ENCODE peak calls at places on chromosomes 3 and 15, in eight cellular contexts. D is small intestine, U is osteoblast, G is GM23338, W is caudate nucleus, B is keratinocyte, E is pancreas, T is dorsolateral prefrontal cortex. R is an unnamed sample.

GRCh38 chr15:55407631-55407948 is 569 bp downstream of the CCPG1 start:
- DNase-seq in U (peak), D (peak), W (no peak), E (no peak), G (no peak), T (no peak), B (no peak), R (no peak)

GRCh38 chr15:57557810-57558209 is 33.9 kb upstream of the MYZAP start:
- DNase-seq in G (no peak), E (no peak), U (no peak), D (no peak), B (no peak), W (no peak), T (no peak), R (no peak)

GRCh38 chr3:99418709-99419108 is 219.7 kb upstream of the COL8A1 start:
- DNase-seq in T (no peak), W (no peak), G (no peak), D (no peak), B (no peak), E (no peak), U (no peak), R (no peak)

GRCh38 chr15:88982304-88982945 is 69.2 kb upstream of the MFGE8 start:
- DNase-seq in G (no peak), D (no peak), T (no peak), W (no peak), U (peak), E (peak), B (no peak), R (no peak)

GRCh38 chr3:32283304-32283703 is 44.8 kb downstream of the CMTM8 start:
- DNase-seq in G (peak), B (no peak), W (no peak), E (no peak), U (no peak), T (no peak), D (no peak), R (no peak)

GRCh38 chr3:163891771-163892170 is 1186.5 kb downstream of the SI start:
- DNase-seq in U (no peak), D (no peak), G (peak), B (no peak), E (no peak), T (no peak), W (no peak), R (no peak)

GRCh38 chr3:42747581-42747980 is 25.5 kb downstream of the CCDC13 start:
- DNase-seq in T (no peak), E (no peak), G (no peak), W (no peak), D (no peak), B (no peak), U (no peak), R (no peak)

GRCh38 chr3:63390831-63391230 is 112.7 kb downstream of the SYNPR start:
- DNase-seq in G (no peak), T (no peak), W (no peak), B (no peak), U (no peak), E (no peak), D (no peak), R (no peak)

GRCh38 chr3:189144645-189145044 is 27.1 kb upstream of the TPRG1 start:
- DNase-seq in U (no peak), G (no peak), W (no peak), D (peak), E (no peak), T (no peak), B (no peak), R (peak)

GRCh38 chr15:36925671-36926421 is 174.5 kb downstream of the MEIS2 start:
- DNase-seq in W (no peak), G (no peak), D (no peak), B (no peak), T (no peak), U (no peak), E (no peak), R (no peak)

GRCh38 chr3:171459130-171459941 is 869 bp downstream of the TNIK start:
- DNase-seq in D (peak), U (no peak), B (no peak), T (peak), G (peak), E (peak), W (no peak), R (no peak)

GRCh38 chr15:68385671-68386586 is 46.0 kb downstream of the ITGA11 start:
- DNase-seq in D (no peak), T (no peak), B (no peak), G (no peak), W (no peak), E (no peak), U (no peak), R (no peak)

GRCh38 chr3:54801977-54802376 is 125.9 kb downstream of the LRTM1 start:
- DNase-seq in T (no peak), G (no peak), U (no peak), W (no peak), B (no peak), E (no peak), D (peak), R (no peak)

GRCh38 chr3:81451611-81452010 is 309.8 kb downstream of the GBE1 start:
- DNase-seq in T (no peak), D (no peak), E (no peak), U (peak), G (peak), W (no peak), B (no peak), R (no peak)

GRCh38 chr3:193903976-193904375 is 232.0 kb upstream of the HES1 start:
- DNase-seq in W (no peak), T (no peak), U (no peak), D (no peak), B (no peak), G (no peak), E (no peak), R (no peak)

GRCh38 chr3:46660543-46661523 is 32.6 kb downstream of the ALS2CL start:
- DNase-seq in T (no peak), B (no peak), D (no peak), E (no peak), W (no peak), G (no peak), U (peak), R (no peak)

GRCh38 chr15:62619526-62619925 is 423.0 kb upstream of the TPM1 start:
- DNase-seq in B (no peak), W (no peak), E (no peak), G (no peak), D (no peak), U (peak), T (no peak), R (no peak)

GRCh38 chr15:57340673-57341259 is 35.5 kb upstream of the CGNL1 start:
- DNase-seq in W (no peak), B (peak), U (no peak), G (peak), D (peak), T (no peak), E (peak), R (peak)

GRCh38 chr3:17384567-17385296 is 357.7 kb downstream of the TBC1D5 start:
- DNase-seq in W (no peak), E (no peak), B (no peak), T (no peak), D (no peak), G (no peak), U (no peak), R (no peak)

GRCh38 chr3:149468504-149469212 is 5.8 kb upstream of the TM4SF4 start:
- DNase-seq in U (no peak), T (no peak), G (no peak), W (no peak), E (peak), B (no peak), D (peak), R (no peak)

GRCh38 chr3:46934508-46935167 is 41.9 kb downstream of the CCDC12 start:
- DNase-seq in G (no peak), B (peak), T (peak), U (peak), W (no peak), D (no peak), E (peak), R (peak)

GRCh38 chr3:129727707-129728106 is 121.2 kb upstream of the PLXND1 start:
- DNase-seq in W (no peak), D (no peak), T (no peak), G (no peak), E (no peak), U (no peak), B (no peak), R (no peak)

GRCh38 chr15:40754883-40755815 is at the start of gene RMDN3:
- DNase-seq in U (peak), G (peak), E (peak), D (peak), T (peak), B (no peak), W (no peak), R (peak)

GRCh38 chr3:149702691-149703426 is 45.0 kb upstream of the WWTR1 start:
- DNase-seq in G (no peak), T (no peak), B (peak), W (no peak), E (no peak), D (no peak), U (peak), R (no peak)

GRCh38 chr3:187296915-187297314 is 5.4 kb upstream of the MASP1 start:
- DNase-seq in W (no peak), U (no peak), B (no peak), G (no peak), T (no peak), E (no peak), D (no peak), R (no peak)

GRCh38 chr3:131387796-131388195 is 6.2 kb downstream of the NUDT16 start:
- DNase-seq in D (no peak), E (no peak), T (no peak), B (no peak), G (no peak), U (no peak), W (no peak), R (no peak)

GRCh38 chr3:20401253-20401652 is 215.2 kb upstream of the SGO1 start:
- DNase-seq in W (no peak), D (no peak), G (no peak), T (no peak), U (no peak), B (no peak), E (no peak), R (no peak)

GRCh38 chr15:75063338-75063737 is 39.9 kb downstream of the PPCDC start:
- DNase-seq in E (peak), D (no peak), B (no peak), T (no peak), W (no peak), G (no peak), U (peak), R (no peak)

GRCh38 chr3:43865376-43865775 is 174.6 kb downstream of the ABHD5 start:
- DNase-seq in E (no peak), U (peak), D (no peak), G (no peak), T (no peak), W (no peak), B (no peak), R (no peak)

GRCh38 chr3:10468611-10469354 is 36.6 kb downstream of the ATP2B2 start:
- DNase-seq in U (no peak), B (no peak), E (no peak), D (no peak), W (no peak), G (no peak), T (no peak), R (no peak)

GRCh38 chr15:32818758-32819405 is 101.1 kb downstream of the GREM1 start:
- DNase-seq in E (no peak), G (no peak), T (no peak), U (peak), W (no peak), B (no peak), D (no peak), R (no peak)

GRCh38 chr15:42152196-42152920 is 4.1 kb downstream of the PLA2G4F start:
- DNase-seq in G (no peak), B (no peak), D (no peak), T (peak), W (no peak), E (no peak), U (peak), R (peak)

GRCh38 chr15:56428821-56429458 is 36.0 kb downstream of the MNS1 start:
- DNase-seq in U (peak), W (no peak), G (peak), T (no peak), E (no peak), D (peak), B (no peak), R (no peak)

GRCh38 chr3:174775603-174776002 is 83.5 kb upstream of the NAALADL2 start:
- DNase-seq in B (no peak), W (no peak), G (no peak), D (no peak), T (no peak), E (no peak), U (no peak), R (no peak)

DNA sequence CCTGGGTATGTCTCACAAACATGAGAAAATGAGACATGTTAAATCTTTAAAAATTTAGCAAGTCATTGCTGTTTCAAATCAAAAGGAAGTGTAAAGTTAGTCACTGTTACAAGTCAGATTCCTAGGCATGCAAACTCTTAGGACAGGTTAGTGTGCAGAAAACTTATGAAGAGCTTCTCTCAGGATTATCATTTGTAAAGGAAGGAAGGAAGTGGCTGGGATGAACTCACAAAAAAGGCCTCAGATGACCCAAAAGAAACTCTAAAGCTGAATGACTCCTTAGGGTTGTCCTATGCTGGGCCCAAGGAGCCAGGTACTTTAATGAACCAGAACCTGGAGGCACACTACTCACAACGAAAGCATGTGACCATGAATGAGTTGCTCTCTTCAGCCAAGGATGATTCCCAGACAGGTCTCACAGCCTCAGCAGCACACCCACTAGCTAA is 25.0 kb downstream of the MSL2 start:
- DNase-seq in B (peak), E (no peak), T (no peak), W (no peak), U (no peak), D (no peak), G (no peak), R (no peak)
- H3K27ac ChIP-seq in B (peak), E (no peak), T (no peak), W (no peak), U (peak), D (no peak), G (peak), R (peak)

GRCh38 chr3:159761826-159762225 is 226.8 kb upstream of the IL12A start:
- DNase-seq in U (no peak), E (no peak), W (no peak), G (no peak), B (no peak), D (no peak), T (no peak), R (no peak)
- H3K27ac ChIP-seq in U (peak), E (no peak), W (no peak), G (no peak), B (peak), D (no peak), T (peak), R (peak)

GRCh38 chr15:29571728-29572454 is 250.4 kb downstream of the TJP1 start:
- DNase-seq in B (no peak), D (peak), U (peak), W (no peak), G (peak), T (no peak), E (no peak), R (no peak)

GRCh38 chr15:29569533-29570092 is 252.7 kb downstream of the TJP1 start:
- DNase-seq in D (no peak), T (no peak), G (peak), E (peak), U (no peak), W (no peak), B (no peak), R (no peak)

GRCh38 chr15:29568840-29569532 is 253.3 kb downstream of the TJP1 start:
- DNase-seq in U (peak), E (peak), D (peak), G (peak), B (no peak), W (no peak), T (no peak), R (peak)

GRCh38 chr15:29570121-29570930 is 251.9 kb downstream of the TJP1 start:
- DNase-seq in T (no peak), W (no peak), U (peak), G (peak), B (no peak), D (peak), E (peak), R (no peak)

DNA sequence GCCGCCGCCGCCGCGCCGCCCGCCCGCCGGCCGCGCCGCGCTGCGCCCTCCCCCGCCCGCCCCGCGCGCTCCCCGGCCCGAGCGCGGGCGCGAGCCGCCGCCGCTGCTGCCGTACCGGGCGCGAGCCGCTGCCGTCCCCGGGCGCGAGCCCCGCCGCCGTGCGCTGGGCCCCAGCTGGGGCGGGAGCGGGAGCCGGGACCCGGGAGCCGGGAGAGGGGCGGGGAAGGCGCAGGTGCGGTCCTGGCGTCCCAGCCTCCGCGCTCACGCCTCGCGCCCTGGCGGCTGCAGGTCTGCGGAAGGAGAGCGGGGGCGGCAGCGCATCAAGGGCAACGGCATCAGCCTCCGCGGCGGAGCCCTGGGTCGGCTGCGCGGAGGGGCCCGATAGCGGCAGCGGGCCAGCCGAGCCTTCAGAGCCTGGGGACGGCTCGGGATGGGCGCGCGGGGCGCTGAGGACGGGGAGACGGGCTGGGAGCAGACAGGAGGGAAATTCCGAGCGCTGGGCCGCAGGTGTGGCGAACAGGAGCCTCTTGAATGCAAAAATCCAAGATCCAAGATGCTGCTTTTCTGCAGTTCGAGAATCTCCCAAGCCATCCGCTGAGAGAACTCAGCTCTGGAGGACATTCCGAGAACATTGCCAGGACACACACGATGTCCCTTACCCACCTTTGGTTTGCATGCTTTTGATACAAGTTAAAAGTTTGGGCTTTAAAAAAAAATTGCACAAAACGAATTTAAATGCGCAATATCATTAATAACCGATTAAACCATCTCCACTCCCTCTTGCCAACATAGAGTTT is 251.1 kb downstream of the TJP1 start:
- DNase-seq in W (no peak), E (peak), U (peak), D (peak), B (no peak), G (peak), T (no peak), R (no peak)
- H3K27ac ChIP-seq in W (no peak), E (no peak), U (no peak), D (no peak), B (no peak), G (no peak), T (no peak), R (no peak)

GRCh38 chr3:51955175-51955892 is at the start of gene GPR62:
- DNase-seq in D (no peak), T (peak), G (no peak), B (no peak), E (no peak), W (no peak), U (no peak), R (no peak)

GRCh38 chr3:51954120-51954519 is 1.1 kb upstream of the GPR62 start:
- DNase-seq in W (no peak), U (peak), G (no peak), D (no peak), E (no peak), B (no peak), T (no peak), R (no peak)

GRCh38 chr3:51957520-51958205 is 2.5 kb downstream of the GPR62 start:
- DNase-seq in B (no peak), U (peak), D (no peak), W (no peak), T (no peak), E (no peak), G (no peak), R (no peak)

GRCh38 chr3:51954713-51955112 is 468 bp upstream of the GPR62 start:
- DNase-seq in T (no peak), B (no peak), E (no peak), U (peak), W (no peak), D (no peak), G (no peak), R (no peak)

DNA sequence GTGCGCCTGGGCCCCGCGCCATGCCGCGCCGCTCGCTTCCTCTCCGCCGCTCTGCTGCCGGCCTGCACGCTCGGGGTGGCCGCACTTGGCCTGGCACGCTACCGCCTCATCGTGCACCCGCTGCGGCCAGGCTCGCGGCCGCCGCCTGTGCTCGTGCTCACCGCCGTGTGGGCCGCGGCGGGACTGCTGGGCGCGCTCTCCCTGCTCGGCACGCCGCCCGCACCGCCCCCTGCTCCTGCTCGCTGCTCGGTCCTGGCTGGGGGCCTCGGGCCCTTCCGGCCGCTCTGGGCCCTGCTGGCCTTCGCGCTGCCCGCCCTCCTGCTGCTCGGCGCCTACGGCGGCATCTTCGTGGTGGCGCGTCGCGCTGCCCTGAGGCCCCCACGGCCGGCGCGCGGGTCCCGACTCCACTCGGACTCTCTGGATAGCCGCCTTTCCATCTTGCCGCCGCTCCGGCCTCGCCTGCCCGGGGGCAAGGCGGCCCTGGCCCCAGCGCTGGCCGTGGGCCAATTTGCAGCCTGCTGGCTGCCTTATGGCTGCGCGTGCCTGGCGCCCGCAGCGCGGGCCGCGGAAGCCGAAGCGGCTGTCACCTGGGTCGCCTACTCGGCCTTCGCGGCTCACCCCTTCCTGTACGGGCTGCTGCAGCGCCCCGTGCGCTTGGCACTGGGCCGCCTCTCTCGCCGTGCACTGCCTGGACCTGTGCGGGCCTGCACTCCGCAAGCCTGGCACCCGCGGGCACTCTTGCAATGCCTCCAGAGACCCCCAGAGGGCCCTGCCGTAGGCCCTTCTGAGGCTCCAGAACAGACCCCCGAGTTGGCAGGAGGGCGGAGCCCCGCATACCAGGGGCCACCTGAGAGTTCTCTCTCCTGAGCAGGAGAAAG is 951 bp downstream of the GPR62 start:
- DNase-seq in G (peak), U (peak), B (no peak), D (no peak), T (no peak), W (no peak), E (no peak), R (no peak)
- H3K27ac ChIP-seq in G (no peak), U (no peak), B (no peak), D (no peak), T (peak), W (peak), E (no peak), R (no peak)

GRCh38 chr15:99014803-99015676 is 7.4 kb upstream of the PGPEP1L start:
- DNase-seq in W (no peak), E (peak), U (peak), T (no peak), G (peak), B (no peak), D (peak), R (no peak)
- H3K27ac ChIP-seq in W (no peak), E (peak), U (no peak), T (no peak), G (peak), B (peak), D (no peak), R (peak)

GRCh38 chr3:184772667-184773272 is 39.2 kb upstream of the VPS8 start:
- DNase-seq in U (peak), G (no peak), E (no peak), W (no peak), T (no peak), B (no peak), D (no peak), R (no peak)
- H3K27ac ChIP-seq in U (no peak), G (no peak), E (no peak), W (no peak), T (no peak), B (no peak), D (no peak), R (no peak)